ENCODE peak calls at places on chromosome 1, in six cellular contexts. W is posterior cingulate gyrus; F is NCI-H1092 treated with DMSO at 0.1 percent for 48 hours; B is IMR-90; I is stimulated activated CD4-positive, alpha-beta T cell treated with anti-CD3 and anti-CD28 coated beads, Interleukin-4, amount 100 ng/mL, for 1 hour; T is non-pigmented ciliary epithelial cell. G is an unnamed sample.

GRCh38 chr1:68811806-68812205 is 314.9 kb upstream of the DEPDC1 start:
- DNase-seq in W (peak; percentile 28), F (peak; percentile 8), B (no peak), I (no peak), T (no peak), G (no peak)

GRCh38 chr1:21491483-21492170 is 17.6 kb upstream of the ALPL start:
- DNase-seq in W (no peak), F (peak; percentile 47), B (no peak), I (no peak), T (no peak), G (peak; percentile 7)

GRCh38 chr1:155698382-155699038 is 9.6 kb downstream of the DAP3 start:
- DNase-seq in W (no peak), F (no peak), B (peak; percentile 71), I (no peak), T (peak; percentile 9), G (peak; percentile 39)

GRCh38 chr1:228089520-228090380 is 7.2 kb downstream of the ARF1 start:
- DNase-seq in W (no peak), F (no peak), B (no peak), I (peak; percentile 1), T (no peak), G (no peak)

GRCh38 chr1:197268012-197268411 is at the start of gene CRB1:
- DNase-seq in W (peak; percentile 17), F (peak; percentile 68), B (no peak), I (no peak), T (no peak), G (no peak)

GRCh38 chr1:79325705-79326104 is 319.2 kb upstream of the ADGRL4 start:
- DNase-seq in W (no peak), F (no peak), B (peak; percentile 1), I (no peak), T (no peak), G (peak; percentile 12)

GRCh38 chr1:47514229-47514628 is 76.4 kb downstream of the FOXD2 start:
- DNase-seq in W (no peak), F (no peak), B (no peak), I (no peak), T (no peak), G (no peak)

GRCh38 chr1:26277719-26278118 is 2.2 kb upstream of the SH3BGRL3 start:
- DNase-seq in W (no peak), F (no peak), B (no peak), I (no peak), T (no peak), G (no peak)

GRCh38 chr1:4595341-4596225 is 58.8 kb upstream of the AJAP1 start:
- DNase-seq in W (no peak), F (no peak), B (no peak), I (no peak), T (no peak), G (no peak)

GRCh38 chr1:53343831-53344668 is 16.2 kb upstream of the LRP8 start:
- DNase-seq in W (no peak), F (no peak), B (peak; percentile 11), I (no peak), T (no peak), G (no peak)

GRCh38 chr1:205375816-205376545 is 19.3 kb upstream of the KLHDC8A start:
- DNase-seq in W (peak; percentile 44), F (peak; percentile 78), B (peak; percentile 68), I (no peak), T (no peak), G (peak; percentile 67)

GRCh38 chr1:232568906-232569305 is 61.0 kb downstream of the SIPA1L2 start:
- DNase-seq in W (no peak), F (peak; percentile 53), B (no peak), I (no peak), T (no peak), G (no peak)

GRCh38 chr1:3787347-3787710 is 9.0 kb downstream of the LRRC47 start:
- DNase-seq in W (no peak), F (no peak), B (no peak), I (peak; percentile 26), T (no peak), G (no peak)

GRCh38 chr1:184698969-184699368 is 55.7 kb downstream of the EDEM3 start:
- DNase-seq in W (no peak), F (no peak), B (no peak), I (no peak), T (no peak), G (no peak)

GRCh38 chr1:42173155-42173933 is 8.8 kb upstream of the GUCA2A start:
- DNase-seq in W (peak; percentile 79), F (peak; percentile 79), B (peak; percentile 28), I (peak; percentile 67), T (no peak), G (no peak)

GRCh38 chr1:36570016-36570415 is 87.3 kb upstream of the CSF3R start:
- DNase-seq in W (no peak), F (no peak), B (no peak), I (no peak), T (no peak), G (no peak)